ENCODE peak calls at places on chromosomes 7 and 10, in five cellular contexts. O, A, R, K and G are unnamed samples.

GRCh38 chr7:3234051-3234450 is 67.0 kb upstream of the SDK1 start:
- DNase-seq in A (no peak), R (no peak), K (no peak), O (no peak), G (no peak)

GRCh38 chr10:12950583-12951128 is 50.9 kb downstream of the CCDC3 start:
- DNase-seq in R (no peak), K (no peak), O (no peak), A (no peak), G (no peak)

GRCh38 chr10:110610308-110610774 is 33.8 kb upstream of the RBM20 start:
- DNase-seq in R (peak), A (peak), O (no peak), K (peak), G (peak)

GRCh38 chr7:31642681-31643115 is 44.3 kb upstream of the PPP1R17 start:
- DNase-seq in A (no peak), R (no peak), O (no peak), K (no peak), G (no peak)

GRCh38 chr7:116357776-116358670 is 141.5 kb upstream of the CAV2 start:
- DNase-seq in R (no peak), O (no peak), K (no peak), A (no peak), G (no peak)

GRCh38 chr10:122051609-122052385 is 62.8 kb downstream of the TACC2 start:
- DNase-seq in K (no peak), R (no peak), A (no peak), O (peak), G (no peak)

GRCh38 chr10:119336599-119336998 is 129.2 kb downstream of the GRK5 start:
- DNase-seq in K (no peak), A (no peak), R (no peak), O (no peak), G (no peak)

GRCh38 chr10:100510533-100511308 is 8.9 kb downstream of the SEC31B start:
- DNase-seq in R (no peak), A (no peak), O (no peak), K (peak), G (peak)

GRCh38 chr7:8217200-8218068 is 44.5 kb downstream of the ICA1 start:
- DNase-seq in A (peak), K (peak), O (no peak), R (peak), G (peak)

GRCh38 chr7:15725036-15725435 is 38.6 kb upstream of the MEOX2 start:
- DNase-seq in O (no peak), K (no peak), A (no peak), R (no peak), G (no peak)

GRCh38 chr7:120856621-120857352 is 1.2 kb downstream of the TSPAN12 start:
- DNase-seq in A (peak), R (no peak), K (peak), O (peak), G (peak)

GRCh38 chr7:24701232-24701898 is 55.9 kb downstream of the GSDME start:
- DNase-seq in O (no peak), A (no peak), K (no peak), R (no peak), G (no peak)

GRCh38 chr7:23105644-23106490 is at the start of gene KLHL7:
- DNase-seq in O (peak), A (peak), R (peak), K (peak), G (peak)

GRCh38 chr7:768881-769504 is 41.9 kb upstream of the PRKAR1B start:
- DNase-seq in K (no peak), O (no peak), A (no peak), R (peak), G (no peak)

GRCh38 chr7:95105627-95106026 is 198.2 kb downstream of the PPP1R9A start:
- DNase-seq in K (no peak), A (no peak), O (no peak), R (no peak), G (no peak)

GRCh38 chr7:76397409-76398183 is 11.9 kb downstream of the SSC4D start:
- DNase-seq in O (peak), K (peak), R (no peak), A (peak), G (peak)

GRCh38 chr7:158740657-158741293 is 36.2 kb upstream of the NCAPG2 start:
- DNase-seq in O (no peak), A (no peak), R (no peak), K (no peak), G (no peak)

GRCh38 chr10:4167216-4167615 is 382.2 kb upstream of the KLF6 start:
- DNase-seq in R (no peak), O (no peak), A (no peak), K (no peak), G (no peak)

GRCh38 chr10:6838118-6838517 is 258.0 kb upstream of the PRKCQ start:
- DNase-seq in A (peak), O (no peak), R (no peak), K (peak), G (peak)

GRCh38 chr7:117127585-117128168 is 174.4 kb downstream of the ST7 start:
- DNase-seq in K (peak), R (peak), A (no peak), O (no peak), G (peak)

GRCh38 chr7:3194501-3195141 is 106.4 kb upstream of the SDK1 start:
- DNase-seq in K (no peak), O (peak), A (no peak), R (no peak), G (no peak)